ENCODE peak calls at places on chromosomes 13 and 19, in six cellular contexts. O, Y, F, B, P and H are unnamed samples. For H3K4me1, the result is how much of the 10 kb centered on the place peaks cover.

GRCh38 chr19:608155-609000 is 18.7 kb downstream of the HCN2 start:
- DNase-seq in O (no peak), Y (no peak), F (no peak), B (no peak), P (no peak), H (no peak)

GRCh38 chr13:27432612-27433210 is 8.3 kb downstream of the GTF3A start:
- DNase-seq in O (no peak), Y (no peak), F (no peak), B (no peak), P (no peak), H (no peak)

GRCh38 chr13:38803566-38803965 is 116.7 kb downstream of the FREM2 start:
- DNase-seq in O (no peak), Y (no peak), F (no peak), B (no peak), P (peak), H (no peak)

GRCh38 chr19:48258350-48258749 is 2.6 kb upstream of the CARD8 start:
- DNase-seq in O (no peak), Y (peak), F (no peak), B (no peak), P (no peak), H (no peak)

GRCh38 chr13:67106502-67107057 is 123.6 kb downstream of the PCDH9 start:
- DNase-seq in O (no peak), Y (no peak), F (no peak), B (peak), P (no peak), H (no peak)

GRCh38 chr13:30745917-30746686 is 10.8 kb downstream of the ALOX5AP start:
- DNase-seq in O (peak), Y (no peak), F (no peak), B (no peak), P (no peak), H (peak)

GRCh38 chr13:60431108-60431700 is 34.2 kb downstream of the TDRD3 start:
- DNase-seq in O (no peak), Y (no peak), F (peak), B (no peak), P (peak), H (no peak)

GRCh38 chr19:18204394-18205179 is 745 bp upstream of the RAB3A start:
- DNase-seq in O (peak), Y (peak), F (peak), B (no peak), P (peak), H (peak)

GRCh38 chr13:49213539-49213938 is 6.6 kb upstream of the MLNR start:
- DNase-seq in O (no peak), Y (no peak), F (no peak), B (no peak), P (no peak), H (no peak)

GRCh38 chr13:79407349-79407979 is 1.4 kb upstream of the RBM26 start:
- DNase-seq in O (no peak), Y (no peak), F (no peak), B (no peak), P (no peak), H (no peak)

GRCh38 chr19:14563989-14564650 is 7.7 kb downstream of the NDUFB7 start:
- DNase-seq in O (no peak), Y (peak), F (peak), B (no peak), P (peak), H (no peak)

GRCh38 chr19:18519962-18520847 is 1.7 kb downstream of the ELL start:
- DNase-seq in O (peak), Y (peak), F (peak), B (no peak), P (peak), H (peak)

GRCh38 chr13:20525144-20525600 is 485 bp downstream of the CRYL1 start:
- DNase-seq in O (peak), Y (no peak), F (peak), B (peak), P (peak), H (peak)

GRCh38 chr13:30868806-30869470 is 37.1 kb upstream of the MEDAG start:
- DNase-seq in O (no peak), Y (no peak), F (peak), B (no peak), P (no peak), H (no peak)

GRCh38 chr13:31224174-31224669 is 24.4 kb downstream of the B3GLCT start:
- DNase-seq in O (no peak), Y (no peak), F (no peak), B (no peak), P (no peak), H (no peak)

GRCh38 chr19:36771275-36772231 is 1.1 kb downstream of the ZNF850 start:
- DNase-seq in O (peak), Y (no peak), F (peak), B (peak), P (peak), H (peak)

GRCh38 chr19:43675269-43675879 is 5.4 kb upstream of the PLAUR start:
- DNase-seq in O (no peak), Y (no peak), F (peak), B (no peak), P (no peak), H (peak)

GRCh38 chr13:80945328-80945727 is 604.4 kb upstream of the SPRY2 start:
- DNase-seq in O (no peak), Y (no peak), F (no peak), B (no peak), P (peak), H (no peak)

GRCh38 chr13:34155931-34156607 is 338.1 kb downstream of the RFC3 start:
- DNase-seq in O (peak), Y (no peak), F (peak), B (no peak), P (no peak), H (no peak)

GRCh38 chr13:71395053-71395452 is 472.0 kb downstream of the DACH1 start:
- DNase-seq in O (no peak), Y (no peak), F (no peak), B (no peak), P (no peak), H (no peak)

GRCh38 chr19:14112809-14113385 is 4.7 kb downstream of the PRKACA start:
- DNase-seq in O (peak), Y (no peak), F (peak), B (no peak), P (no peak), H (no peak)

GRCh38 chr13:80755925-80756324 is 415.0 kb upstream of the SPRY2 start:
- DNase-seq in O (no peak), Y (no peak), F (no peak), B (no peak), P (no peak), H (no peak)

GRCh38 chr13:60261432-60262351 is 98.0 kb upstream of the DIAPH3 start:
- DNase-seq in O (no peak), Y (no peak), F (no peak), B (no peak), P (peak), H (no peak)

GRCh38 chr19:15466851-15467733 is 2.7 kb upstream of the RASAL3 start:
- DNase-seq in O (no peak), Y (peak), F (peak), B (no peak), P (no peak), H (peak)

GRCh38 chr19:5285311-5285710 is 55.3 kb downstream of the PTPRS start:
- DNase-seq in O (no peak), Y (no peak), F (no peak), B (no peak), P (no peak), H (no peak)

GRCh38 chr19:5285955-5286354 is 54.7 kb downstream of the PTPRS start:
- DNase-seq in O (no peak), Y (no peak), F (no peak), B (no peak), P (no peak), H (no peak)

GRCh38 chr19:5282926-5283325 is 57.7 kb downstream of the PTPRS start:
- DNase-seq in O (no peak), Y (no peak), F (no peak), B (no peak), P (no peak), H (no peak)

GRCh38 chr19:5286465-5287029 is 54.1 kb downstream of the PTPRS start:
- DNase-seq in O (no peak), Y (no peak), F (no peak), B (no peak), P (no peak), H (no peak)

DNA sequence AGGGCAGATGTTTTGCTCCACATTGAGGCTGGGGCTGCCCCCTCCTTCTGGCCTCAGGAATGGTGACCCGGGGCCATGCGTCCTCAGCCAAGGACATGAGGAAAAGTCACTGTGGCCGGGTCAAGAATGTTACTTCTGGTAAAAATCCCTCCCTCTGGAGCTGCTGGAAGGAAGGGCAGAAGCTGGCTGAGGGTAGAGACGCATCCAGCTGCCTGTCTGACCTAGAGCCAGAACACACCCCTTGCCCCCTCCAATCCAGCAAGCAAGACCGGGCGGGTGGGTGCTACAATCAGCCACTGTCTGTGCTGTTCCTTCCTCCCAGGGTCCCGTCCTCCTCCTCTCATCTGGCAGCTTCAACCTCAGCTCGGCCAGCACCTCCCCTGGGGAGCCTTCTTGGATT is 59.0 kb downstream of the PTPRS start:
- DNase-seq in O (peak), Y (no peak), F (no peak), B (peak), P (no peak), H (peak)
- H3K27ac ChIP-seq in O (peak), Y (no peak), F (no peak), B (peak), P (no peak), H (peak)

DNA sequence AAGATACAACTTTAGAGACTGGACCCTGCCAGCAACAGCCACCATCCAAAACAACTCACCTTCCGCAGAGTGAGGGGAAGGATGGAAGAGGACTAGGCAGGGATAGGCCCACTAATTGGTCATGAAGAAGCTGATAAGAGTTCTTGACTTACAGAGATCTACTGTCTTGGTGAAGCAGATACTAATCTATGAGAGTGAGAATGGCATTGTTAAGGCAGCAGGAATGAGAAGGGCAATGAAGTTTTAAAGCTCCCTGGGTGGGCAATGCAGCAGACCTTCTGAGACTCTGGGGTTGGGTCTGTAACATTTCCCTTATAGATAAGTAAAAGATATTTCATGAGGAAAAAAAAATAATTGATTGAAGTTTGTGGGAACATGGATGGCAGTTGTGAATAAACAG is 63.7 kb downstream of the KLF12 start:
- DNase-seq in O (no peak), Y (no peak), F (no peak), B (no peak), P (no peak), H (no peak)
- H3K4me1 ChIP-seq in O (under half), Y (half or more), F (under half), B (under half), P (under half), H (under half)

DNA sequence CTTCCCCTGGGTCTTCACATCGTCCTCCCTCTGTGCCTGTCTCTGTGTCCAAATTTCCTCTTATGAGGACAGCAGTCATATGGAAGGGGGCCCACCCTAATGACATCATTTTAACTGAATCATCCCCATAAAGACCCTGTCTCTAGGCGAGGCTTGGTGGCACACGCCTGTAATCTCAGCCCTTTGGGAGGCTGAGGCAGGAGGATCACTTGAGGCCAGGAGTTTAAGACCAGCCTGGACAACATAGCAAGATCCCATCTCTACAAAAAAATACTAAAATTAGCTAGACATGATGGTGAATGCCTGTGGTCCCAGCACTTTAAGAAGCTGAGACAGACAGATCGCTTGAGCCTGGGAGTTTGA is 4.8 kb downstream of the MYO9B start:
- DNase-seq in O (no peak), Y (no peak), F (no peak), B (no peak), P (no peak), H (no peak)
- H3K27ac ChIP-seq in O (peak), Y (no peak), F (peak), B (peak), P (no peak), H (peak)

DNA sequence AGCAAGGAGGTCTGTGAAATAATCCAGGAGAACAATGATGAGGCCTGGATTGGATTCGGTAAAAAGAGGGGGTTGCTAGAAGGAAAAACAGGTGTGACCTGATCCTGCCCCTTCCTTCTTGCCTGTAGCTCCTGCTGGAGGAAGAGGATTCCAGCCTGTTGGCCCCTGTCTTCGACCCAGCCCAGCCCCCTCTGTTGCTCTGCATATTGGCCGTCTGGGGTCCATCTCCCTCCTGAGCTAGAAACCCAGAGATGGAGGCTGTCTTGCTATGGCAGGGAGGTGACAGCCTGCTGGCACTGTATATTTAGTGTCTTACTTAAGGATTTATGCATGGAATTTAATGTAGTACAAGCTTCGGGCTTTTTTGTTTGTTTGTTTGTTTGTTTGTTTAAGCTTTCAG is 6.6 kb downstream of the DMRTC2 start:
- DNase-seq in O (no peak), Y (no peak), F (no peak), B (no peak), P (no peak), H (no peak)
- H3K4me1 ChIP-seq in O (under half), Y (under half), F (under half), B (under half), P (under half), H (under half)

DNA sequence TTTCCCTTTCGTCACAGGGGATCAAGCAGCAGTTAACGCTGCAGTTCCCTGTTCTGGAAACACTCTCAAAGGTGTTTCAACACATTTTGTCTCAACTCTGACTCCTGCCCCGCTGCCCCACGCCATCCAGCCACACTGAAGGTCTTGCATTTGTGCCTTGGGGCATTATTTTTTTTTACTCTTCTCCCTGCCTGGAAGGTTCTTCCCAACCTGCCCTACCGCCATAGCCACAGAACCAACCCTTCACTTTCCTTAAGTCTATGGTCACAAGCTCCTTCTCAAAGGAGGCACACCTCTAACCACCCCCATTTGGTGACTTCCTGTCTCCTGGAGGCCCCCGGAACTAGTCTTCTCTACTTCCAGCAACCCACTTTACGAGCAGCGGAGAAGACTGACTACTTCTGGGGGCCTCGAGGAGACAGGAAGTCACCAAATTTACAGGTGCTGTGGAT is 17.2 kb downstream of the KL start:
- DNase-seq in O (peak), Y (peak), F (no peak), B (peak), P (no peak), H (no peak)
- H3K27ac ChIP-seq in O (peak), Y (no peak), F (no peak), B (peak), P (no peak), H (no peak)

GRCh38 chr19:13034636-13035035 is 39.4 kb downstream of the NFIX start:
- DNase-seq in O (no peak), Y (no peak), F (peak), B (no peak), P (no peak), H (no peak)
- H3K4me1 ChIP-seq in O (under half), Y (under half), F (half or more), B (half or more), P (under half), H (half or more)